ENCODE peak calls at places on chromosomes 11 and 22, in seven cellular contexts. M is lower lobe of right lung, D is fibroblast of pulmonary artery, R is right lobe of liver, A is OCI-LY7, L is IMR-90, N is fibroblast of lung. J is an unnamed sample.

GRCh38 chr22:37213218-37213855 is 1.1 kb upstream of the SSTR3 start:
- DNase-seq in M (peak; percentile 39), D (no peak), R (peak; percentile 13), A (no peak), L (no peak), N (no peak), J (no peak)

GRCh38 chr22:50282361-50283144 is 12.4 kb upstream of the MAPK11 start:
- DNase-seq in M (peak; percentile 89), D (peak; percentile 53), R (no peak), A (no peak), L (peak; percentile 77), N (peak; percentile 48), J (peak; percentile 68)

GRCh38 chr11:66116576-66117361 is 46.7 kb downstream of the PACS1 start:
- DNase-seq in M (no peak), D (no peak), R (no peak), A (no peak), L (no peak), N (no peak), J (no peak)

GRCh38 chr22:17332109-17332508 is 37.2 kb upstream of the CECR2 start:
- DNase-seq in M (no peak), D (no peak), R (no peak), A (no peak), L (no peak), N (no peak), J (no peak)

GRCh38 chr22:22030493-22031182 is 48.1 kb upstream of the TOP3B start:
- DNase-seq in M (no peak), D (peak; percentile 8), R (no peak), A (peak; percentile 96), L (peak; percentile 50), N (peak; percentile 21), J (no peak)

GRCh38 chr22:33605686-33606085 is 314.6 kb downstream of the LARGE1 start:
- DNase-seq in M (no peak), D (no peak), R (no peak), A (no peak), L (no peak), N (no peak), J (no peak)

GRCh38 chr11:65067446-65067845 is 9.1 kb upstream of the NAALADL1 start:
- DNase-seq in M (no peak), D (no peak), R (no peak), A (no peak), L (no peak), N (no peak), J (no peak)

GRCh38 chr22:50180727-50181521 is 4.8 kb upstream of the TRABD start:
- DNase-seq in M (no peak), D (no peak), R (no peak), A (no peak), L (no peak), N (no peak), J (no peak)

GRCh38 chr11:60345489-60345888 is 18.4 kb downstream of the MS4A6E start:
- DNase-seq in M (peak; percentile 61), D (no peak), R (peak; percentile 55), A (peak; percentile 59), L (no peak), N (no peak), J (no peak)

GRCh38 chr11:108958446-108959123 is 293.7 kb downstream of the DDX10 start:
- DNase-seq in M (no peak), D (peak; percentile 50), R (no peak), A (no peak), L (peak; percentile 82), N (peak; percentile 80), J (peak; percentile 68)

GRCh38 chr22:41285441-41285819 is 557 bp downstream of the RANGAP1 start:
- DNase-seq in M (peak; percentile 69), D (peak; percentile 84), R (peak; percentile 70), A (peak; percentile 58), L (peak; percentile 96), N (peak; percentile 85), J (peak; percentile 91)

GRCh38 chr11:128532571-128533091 is 54.7 kb downstream of the ETS1 start:
- DNase-seq in M (no peak), D (no peak), R (no peak), A (no peak), L (no peak), N (no peak), J (no peak)

GRCh38 chr11:122671270-122671906 is 15.9 kb downstream of the UBASH3B start:
- DNase-seq in M (no peak), D (peak; percentile 23), R (no peak), A (peak; percentile 50), L (peak; percentile 94), N (peak; percentile 72), J (no peak)

GRCh38 chr11:2301631-2302272 is at the start of the genes C11orf21 and TSPAN32:
- DNase-seq in M (peak; percentile 82), D (peak; percentile 32), R (no peak), A (peak; percentile 37), L (peak; percentile 3), N (peak; percentile 43), J (peak; percentile 41)

GRCh38 chr11:12125609-12126149 is 15.3 kb downstream of the MICAL2 start:
- DNase-seq in M (no peak), D (no peak), R (no peak), A (no peak), L (peak; percentile 65), N (no peak), J (no peak)

GRCh38 chr11:12248330-12248729 is 129.0 kb upstream of the PARVA start:
- DNase-seq in M (peak; percentile 97), D (peak; percentile 62), R (peak; percentile 85), A (no peak), L (peak; percentile 57), N (peak; percentile 87), J (peak; percentile 49)

GRCh38 chr11:65592840-65593517 is 2.6 kb downstream of the KCNK7 start:
- DNase-seq in M (no peak), D (no peak), R (no peak), A (no peak), L (no peak), N (no peak), J (no peak)

GRCh38 chr11:131041331-131042040 is 125.2 kb upstream of the SNX19 start:
- DNase-seq in M (no peak), D (no peak), R (no peak), A (no peak), L (no peak), N (no peak), J (no peak)

GRCh38 chr22:42994917-42995562 is 19.9 kb downstream of the PACSIN2 start:
- DNase-seq in M (peak; percentile 65), D (peak; percentile 96), R (no peak), A (peak; percentile 12), L (peak; percentile 94), N (peak; percentile 97), J (peak; percentile 93)

GRCh38 chr11:112113539-112114457 is 27.1 kb downstream of the SDHD start:
- DNase-seq in M (no peak), D (peak; percentile 76), R (no peak), A (peak; percentile 67), L (peak; percentile 69), N (peak; percentile 76), J (peak; percentile 61)

GRCh38 chr22:32309585-32310251 is 47.9 kb upstream of the RFPL3 start:
- DNase-seq in M (no peak), D (no peak), R (no peak), A (no peak), L (no peak), N (no peak), J (no peak)

GRCh38 chr11:8360086-8360828 is 96.6 kb upstream of the LMO1 start:
- DNase-seq in M (no peak), D (no peak), R (peak; percentile 43), A (no peak), L (no peak), N (no peak), J (no peak)

GRCh38 chr11:33064033-33064825 is 24.9 kb downstream of the TCP11L1 start:
- DNase-seq in M (no peak), D (peak; percentile 10), R (no peak), A (no peak), L (no peak), N (no peak), J (no peak)

GRCh38 chr11:16148301-16148787 is 208.0 kb downstream of the SOX6 start:
- DNase-seq in M (no peak), D (peak; percentile 49), R (no peak), A (no peak), L (no peak), N (peak; percentile 27), J (no peak)

GRCh38 chr22:30202531-30203006 is 44.0 kb downstream of the LIF start:
- DNase-seq in M (peak; percentile 69), D (peak; percentile 61), R (no peak), A (no peak), L (peak; percentile 69), N (peak; percentile 83), J (peak; percentile 57)

GRCh38 chr11:93236741-93237675 is 39.2 kb upstream of the SLC36A4 start:
- DNase-seq in M (no peak), D (peak; percentile 57), R (no peak), A (peak; percentile 61), L (peak; percentile 44), N (peak; percentile 44), J (peak; percentile 43)

GRCh38 chr11:65401803-65402248 is 15.4 kb downstream of the FRMD8 start:
- DNase-seq in M (no peak), D (no peak), R (no peak), A (no peak), L (no peak), N (no peak), J (no peak)

DNA sequence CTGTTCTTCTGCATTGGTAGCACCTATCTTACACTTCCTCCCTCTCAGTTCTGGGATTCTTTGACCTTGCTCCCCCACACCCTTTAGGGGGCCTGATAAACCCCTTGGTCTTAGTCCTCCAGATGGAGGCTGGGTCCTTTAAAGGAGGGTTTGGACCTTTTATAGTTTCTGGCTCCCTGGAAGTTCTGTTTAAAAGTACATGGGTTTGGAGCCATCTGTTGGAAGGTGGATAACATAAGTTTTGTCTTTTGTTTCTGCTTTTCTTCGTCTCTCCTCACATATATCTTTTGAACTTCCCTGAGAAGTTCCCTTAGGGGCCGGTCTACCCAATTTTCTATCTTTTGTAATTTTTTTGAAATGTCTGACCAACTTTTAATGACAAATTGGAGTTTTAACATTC is 17.9 kb upstream of the HYLS1 start:
- DNase-seq in M (no peak), D (no peak), R (no peak), A (no peak), L (no peak), N (no peak), J (no peak)
- TF ChIP-seq CTCF in M (no peak), D (no peak), R (no peak), A (no peak), L (no peak), N (no peak), J (no peak)

GRCh38 chr22:44331881-44332714 is 19.3 kb upstream of the SHISAL1 start:
- DNase-seq in M (no peak), D (peak; percentile 27), R (no peak), A (no peak), L (peak; percentile 33), N (peak; percentile 17), J (no peak)
- H3K4me3 ChIP-seq in M (no peak overlapping the region), D (peak overlapping the region; percentile 33), R (no peak overlapping the region), A (no peak overlapping the region), L (peak overlapping the region; percentile 40), N (no peak overlapping the region), J (peak overlapping the region; percentile 13)

DNA sequence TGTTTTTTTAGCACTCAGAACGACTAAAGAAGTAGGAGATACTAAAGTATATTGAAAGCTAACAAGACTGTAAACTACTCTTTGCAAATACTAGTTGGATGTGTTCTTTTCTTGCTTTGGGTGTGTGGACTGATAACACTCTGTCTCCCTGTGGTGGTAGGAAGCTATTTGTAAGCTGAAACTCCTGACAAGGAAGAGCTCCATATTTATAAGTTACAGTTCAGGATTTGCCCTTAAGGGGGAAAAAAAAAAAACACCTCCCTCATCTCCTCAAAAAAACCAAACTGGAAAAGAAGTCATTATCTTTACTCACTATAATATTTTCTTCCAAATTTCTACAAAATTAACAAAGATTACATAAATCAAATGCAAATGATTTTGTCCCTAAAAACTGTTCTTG is 94.9 kb downstream of the LARGE2 start:
- DNase-seq in M (no peak), D (no peak), R (no peak), A (no peak), L (no peak), N (no peak), J (no peak)
- TF ChIP-seq CTCF in M (no peak), D (no peak), R (no peak), A (no peak), L (no peak), N (no peak), J (no peak)

GRCh38 chr22:39529487-39529851 is 3.1 kb downstream of the RPS19BP1 start:
- DNase-seq in M (no peak), D (no peak), R (no peak), A (peak; percentile 29), L (no peak), N (no peak), J (no peak)
- H3K4me3 ChIP-seq in M (peak overlapping the region; percentile 30), D (no peak overlapping the region), R (no peak overlapping the region), A (peak overlapping the region; percentile 97), L (no peak overlapping the region), N (no peak overlapping the region), J (no peak overlapping the region)